ENCODE peak calls at places on chromosomes 1 and 21, in eight cellular contexts. One of them, this sample, is unnamed.

GRCh38 chr21:20661221-20661620 is 337.0 kb upstream of the NCAM2 start:
- DNase-seq in activated T-cell treated with anti-CD3 and anti-CD28 coated beads for 1 hour: no peak
- DNase-seq in ACHN: no peak
- DNase-seq in non-pigmented ciliary epithelial cell: no peak
- DNase-seq in left colon: no peak
- DNase-seq in CD4-positive, alpha-beta T cell: no peak
- DNase-seq in NCI-H1694 treated with DMSO at 0.1 percent for 48 hours: no peak
- DNase-seq in H4: no peak
- DNase-seq in this sample: no peak

GRCh38 chr1:61741682-61742619 is at the start of gene PATJ:
- DNase-seq in CD4-positive, alpha-beta T cell: peak
- DNase-seq in ACHN: peak
- DNase-seq in NCI-H1694 treated with DMSO at 0.1 percent for 48 hours: peak
- DNase-seq in left colon: peak
- DNase-seq in non-pigmented ciliary epithelial cell: no peak
- DNase-seq in activated T-cell treated with anti-CD3 and anti-CD28 coated beads for 1 hour: peak
- DNase-seq in H4: peak
- DNase-seq in this sample: no peak

GRCh38 chr1:8702121-8702520 is 115.3 kb downstream of the RERE start:
- DNase-seq in non-pigmented ciliary epithelial cell: no peak
- DNase-seq in activated T-cell treated with anti-CD3 and anti-CD28 coated beads for 1 hour: no peak
- DNase-seq in ACHN: peak
- DNase-seq in CD4-positive, alpha-beta T cell: no peak
- DNase-seq in left colon: peak
- DNase-seq in H4: peak
- DNase-seq in NCI-H1694 treated with DMSO at 0.1 percent for 48 hours: no peak
- DNase-seq in this sample: peak

GRCh38 chr1:246780264-246780663 is 56.1 kb downstream of the SCCPDH start:
- DNase-seq in NCI-H1694 treated with DMSO at 0.1 percent for 48 hours: no peak
- DNase-seq in activated T-cell treated with anti-CD3 and anti-CD28 coated beads for 1 hour: no peak
- DNase-seq in CD4-positive, alpha-beta T cell: no peak
- DNase-seq in left colon: no peak
- DNase-seq in non-pigmented ciliary epithelial cell: no peak
- DNase-seq in ACHN: no peak
- DNase-seq in H4: no peak
- DNase-seq in this sample: no peak

GRCh38 chr1:230986976-230987375 is 8.1 kb downstream of the ARV1 start:
- DNase-seq in non-pigmented ciliary epithelial cell: peak
- DNase-seq in ACHN: peak
- DNase-seq in CD4-positive, alpha-beta T cell: no peak
- DNase-seq in activated T-cell treated with anti-CD3 and anti-CD28 coated beads for 1 hour: no peak
- DNase-seq in NCI-H1694 treated with DMSO at 0.1 percent for 48 hours: no peak
- DNase-seq in H4: no peak
- DNase-seq in left colon: no peak
- DNase-seq in this sample: peak

GRCh38 chr1:22550021-22550420 is 13.3 kb upstream of the EPHA8 start:
- DNase-seq in CD4-positive, alpha-beta T cell: no peak
- DNase-seq in ACHN: no peak
- DNase-seq in non-pigmented ciliary epithelial cell: no peak
- DNase-seq in activated T-cell treated with anti-CD3 and anti-CD28 coated beads for 1 hour: no peak
- DNase-seq in left colon: no peak
- DNase-seq in NCI-H1694 treated with DMSO at 0.1 percent for 48 hours: no peak
- DNase-seq in H4: no peak
- DNase-seq in this sample: no peak

GRCh38 chr1:224065455-224065854 is 48.5 kb upstream of the FBXO28 start:
- DNase-seq in H4: peak
- DNase-seq in left colon: peak
- DNase-seq in ACHN: peak
- DNase-seq in NCI-H1694 treated with DMSO at 0.1 percent for 48 hours: no peak
- DNase-seq in CD4-positive, alpha-beta T cell: no peak
- DNase-seq in activated T-cell treated with anti-CD3 and anti-CD28 coated beads for 1 hour: no peak
- DNase-seq in non-pigmented ciliary epithelial cell: no peak
- DNase-seq in this sample: peak

GRCh38 chr1:237482777-237483176 is 407.9 kb downstream of the ZP4 start:
- DNase-seq in activated T-cell treated with anti-CD3 and anti-CD28 coated beads for 1 hour: no peak
- DNase-seq in CD4-positive, alpha-beta T cell: no peak
- DNase-seq in NCI-H1694 treated with DMSO at 0.1 percent for 48 hours: no peak
- DNase-seq in left colon: no peak
- DNase-seq in ACHN: no peak
- DNase-seq in H4: no peak
- DNase-seq in non-pigmented ciliary epithelial cell: peak
- DNase-seq in this sample: no peak

GRCh38 chr1:184370850-184371249 is 16.0 kb upstream of the C1orf21 start:
- DNase-seq in non-pigmented ciliary epithelial cell: no peak
- DNase-seq in ACHN: no peak
- DNase-seq in activated T-cell treated with anti-CD3 and anti-CD28 coated beads for 1 hour: no peak
- DNase-seq in H4: no peak
- DNase-seq in NCI-H1694 treated with DMSO at 0.1 percent for 48 hours: no peak
- DNase-seq in CD4-positive, alpha-beta T cell: no peak
- DNase-seq in left colon: no peak
- DNase-seq in this sample: no peak

GRCh38 chr1:161082996-161083742 is 6.2 kb downstream of the NECTIN4 start:
- DNase-seq in H4: peak
- DNase-seq in CD4-positive, alpha-beta T cell: no peak
- DNase-seq in NCI-H1694 treated with DMSO at 0.1 percent for 48 hours: no peak
- DNase-seq in left colon: peak
- DNase-seq in ACHN: peak
- DNase-seq in non-pigmented ciliary epithelial cell: peak
- DNase-seq in activated T-cell treated with anti-CD3 and anti-CD28 coated beads for 1 hour: no peak
- DNase-seq in this sample: peak

GRCh38 chr1:196546272-196547245 is 61.7 kb downstream of the KCNT2 start:
- DNase-seq in H4: no peak
- DNase-seq in ACHN: no peak
- DNase-seq in NCI-H1694 treated with DMSO at 0.1 percent for 48 hours: no peak
- DNase-seq in non-pigmented ciliary epithelial cell: no peak
- DNase-seq in activated T-cell treated with anti-CD3 and anti-CD28 coated beads for 1 hour: no peak
- DNase-seq in left colon: no peak
- DNase-seq in CD4-positive, alpha-beta T cell: no peak
- DNase-seq in this sample: no peak

GRCh38 chr1:183553769-183554168 is 36.5 kb downstream of the NCF2 start:
- DNase-seq in non-pigmented ciliary epithelial cell: no peak
- DNase-seq in left colon: no peak
- DNase-seq in H4: no peak
- DNase-seq in activated T-cell treated with anti-CD3 and anti-CD28 coated beads for 1 hour: no peak
- DNase-seq in ACHN: no peak
- DNase-seq in CD4-positive, alpha-beta T cell: no peak
- DNase-seq in NCI-H1694 treated with DMSO at 0.1 percent for 48 hours: no peak
- DNase-seq in this sample: no peak

GRCh38 chr1:202733251-202733650 is 23.0 kb upstream of the SYT2 start:
- DNase-seq in H4: no peak
- DNase-seq in ACHN: no peak
- DNase-seq in activated T-cell treated with anti-CD3 and anti-CD28 coated beads for 1 hour: no peak
- DNase-seq in CD4-positive, alpha-beta T cell: no peak
- DNase-seq in left colon: no peak
- DNase-seq in NCI-H1694 treated with DMSO at 0.1 percent for 48 hours: no peak
- DNase-seq in non-pigmented ciliary epithelial cell: no peak
- DNase-seq in this sample: no peak

GRCh38 chr1:117077267-117077666 is 17.1 kb downstream of the TTF2 start:
- DNase-seq in NCI-H1694 treated with DMSO at 0.1 percent for 48 hours: no peak
- DNase-seq in non-pigmented ciliary epithelial cell: peak
- DNase-seq in ACHN: peak
- DNase-seq in activated T-cell treated with anti-CD3 and anti-CD28 coated beads for 1 hour: no peak
- DNase-seq in H4: no peak
- DNase-seq in left colon: no peak
- DNase-seq in CD4-positive, alpha-beta T cell: no peak
- DNase-seq in this sample: peak

GRCh38 chr1:109479311-109479710 is 4.4 kb upstream of the ATXN7L2 start:
- DNase-seq in NCI-H1694 treated with DMSO at 0.1 percent for 48 hours: no peak
- DNase-seq in activated T-cell treated with anti-CD3 and anti-CD28 coated beads for 1 hour: no peak
- DNase-seq in ACHN: no peak
- DNase-seq in CD4-positive, alpha-beta T cell: no peak
- DNase-seq in non-pigmented ciliary epithelial cell: no peak
- DNase-seq in H4: no peak
- DNase-seq in left colon: no peak
- DNase-seq in this sample: no peak

GRCh38 chr1:58848818-58849411 is 65.1 kb upstream of the JUN start:
- DNase-seq in H4: peak
- DNase-seq in ACHN: peak
- DNase-seq in left colon: peak
- DNase-seq in NCI-H1694 treated with DMSO at 0.1 percent for 48 hours: peak
- DNase-seq in non-pigmented ciliary epithelial cell: peak
- DNase-seq in activated T-cell treated with anti-CD3 and anti-CD28 coated beads for 1 hour: no peak
- DNase-seq in CD4-positive, alpha-beta T cell: no peak
- DNase-seq in this sample: peak

GRCh38 chr1:27661412-27662075 is 10.4 kb downstream of the IFI6 start:
- DNase-seq in activated T-cell treated with anti-CD3 and anti-CD28 coated beads for 1 hour: no peak
- DNase-seq in left colon: no peak
- DNase-seq in CD4-positive, alpha-beta T cell: no peak
- DNase-seq in NCI-H1694 treated with DMSO at 0.1 percent for 48 hours: no peak
- DNase-seq in ACHN: no peak
- DNase-seq in non-pigmented ciliary epithelial cell: no peak
- DNase-seq in H4: no peak
- DNase-seq in this sample: no peak

GRCh38 chr1:43951021-43951985 is 4.6 kb downstream of the IPO13 start:
- DNase-seq in ACHN: peak
- DNase-seq in left colon: no peak
- DNase-seq in non-pigmented ciliary epithelial cell: no peak
- DNase-seq in H4: no peak
- DNase-seq in NCI-H1694 treated with DMSO at 0.1 percent for 48 hours: no peak
- DNase-seq in CD4-positive, alpha-beta T cell: no peak
- DNase-seq in activated T-cell treated with anti-CD3 and anti-CD28 coated beads for 1 hour: no peak
- DNase-seq in this sample: no peak

GRCh38 chr1:59132353-59132752 is 164.5 kb upstream of the FGGY start:
- DNase-seq in ACHN: no peak
- DNase-seq in left colon: no peak
- DNase-seq in NCI-H1694 treated with DMSO at 0.1 percent for 48 hours: no peak
- DNase-seq in CD4-positive, alpha-beta T cell: no peak
- DNase-seq in H4: no peak
- DNase-seq in activated T-cell treated with anti-CD3 and anti-CD28 coated beads for 1 hour: no peak
- DNase-seq in non-pigmented ciliary epithelial cell: no peak
- DNase-seq in this sample: no peak

GRCh38 chr1:162876751-162877150 is 15.8 kb upstream of the CCDC190 start:
- DNase-seq in NCI-H1694 treated with DMSO at 0.1 percent for 48 hours: no peak
- DNase-seq in left colon: no peak
- DNase-seq in CD4-positive, alpha-beta T cell: no peak
- DNase-seq in H4: no peak
- DNase-seq in ACHN: no peak
- DNase-seq in activated T-cell treated with anti-CD3 and anti-CD28 coated beads for 1 hour: no peak
- DNase-seq in non-pigmented ciliary epithelial cell: no peak
- DNase-seq in this sample: no peak

GRCh38 chr1:176450526-176450925 is 12.4 kb upstream of the PAPPA2 start:
- DNase-seq in non-pigmented ciliary epithelial cell: no peak
- DNase-seq in H4: peak
- DNase-seq in activated T-cell treated with anti-CD3 and anti-CD28 coated beads for 1 hour: no peak
- DNase-seq in CD4-positive, alpha-beta T cell: no peak
- DNase-seq in ACHN: peak
- DNase-seq in NCI-H1694 treated with DMSO at 0.1 percent for 48 hours: no peak
- DNase-seq in left colon: no peak
- DNase-seq in this sample: no peak

GRCh38 chr1:85125891-85126290 is 74.9 kb downstream of the SYDE2 start:
- DNase-seq in ACHN: no peak
- DNase-seq in H4: no peak
- DNase-seq in left colon: no peak
- DNase-seq in CD4-positive, alpha-beta T cell: no peak
- DNase-seq in activated T-cell treated with anti-CD3 and anti-CD28 coated beads for 1 hour: no peak
- DNase-seq in NCI-H1694 treated with DMSO at 0.1 percent for 48 hours: no peak
- DNase-seq in non-pigmented ciliary epithelial cell: no peak
- DNase-seq in this sample: no peak

GRCh38 chr1:38246955-38247952 is 200.7 kb upstream of the POU3F1 start:
- DNase-seq in non-pigmented ciliary epithelial cell: no peak
- DNase-seq in left colon: peak
- DNase-seq in activated T-cell treated with anti-CD3 and anti-CD28 coated beads for 1 hour: no peak
- DNase-seq in ACHN: peak
- DNase-seq in H4: no peak
- DNase-seq in NCI-H1694 treated with DMSO at 0.1 percent for 48 hours: no peak
- DNase-seq in CD4-positive, alpha-beta T cell: no peak
- DNase-seq in this sample: peak

GRCh38 chr1:101233495-101233894 is 3.3 kb upstream of the S1PR1 start:
- DNase-seq in CD4-positive, alpha-beta T cell: no peak
- DNase-seq in ACHN: no peak
- DNase-seq in NCI-H1694 treated with DMSO at 0.1 percent for 48 hours: no peak
- DNase-seq in non-pigmented ciliary epithelial cell: no peak
- DNase-seq in left colon: no peak
- DNase-seq in H4: no peak
- DNase-seq in activated T-cell treated with anti-CD3 and anti-CD28 coated beads for 1 hour: no peak
- DNase-seq in this sample: no peak

GRCh38 chr1:150259758-150260669 is 2.4 kb downstream of the CA14 start:
- DNase-seq in non-pigmented ciliary epithelial cell: no peak
- DNase-seq in ACHN: no peak
- DNase-seq in left colon: peak
- DNase-seq in CD4-positive, alpha-beta T cell: no peak
- DNase-seq in NCI-H1694 treated with DMSO at 0.1 percent for 48 hours: no peak
- DNase-seq in H4: peak
- DNase-seq in activated T-cell treated with anti-CD3 and anti-CD28 coated beads for 1 hour: no peak
- DNase-seq in this sample: no peak

GRCh38 chr1:226820935-226821718 is 49.3 kb upstream of the PSEN2 start:
- DNase-seq in non-pigmented ciliary epithelial cell: peak
- DNase-seq in H4: peak
- DNase-seq in left colon: peak
- DNase-seq in CD4-positive, alpha-beta T cell: no peak
- DNase-seq in activated T-cell treated with anti-CD3 and anti-CD28 coated beads for 1 hour: no peak
- DNase-seq in NCI-H1694 treated with DMSO at 0.1 percent for 48 hours: no peak
- DNase-seq in ACHN: peak
- DNase-seq in this sample: peak